ENCODE peak calls at places on chromosomes 3 and 15, in six cellular contexts. K is upper lobe of right lung; N is IMR-90; A is choroid plexus epithelial cell; O is CD8-positive, alpha-beta T cell; Z is fibroblast of pulmonary artery. X is an unnamed sample.

GRCh38 chr15:55527150-55527549 is 19.1 kb upstream of the DNAAF4 start:
- DNase-seq in K (no peak), N (no peak), A (no peak), O (no peak), Z (no peak), X (no peak)

GRCh38 chr3:27632431-27633223 is 89.5 kb downstream of the EOMES start:
- DNase-seq in K (peak), N (peak), A (peak), O (peak), Z (peak), X (peak)

GRCh38 chr3:19559724-19560442 is 374.1 kb downstream of the EFHB start:
- DNase-seq in K (no peak), N (no peak), A (no peak), O (no peak), Z (no peak), X (no peak)

GRCh38 chr15:31453558-31454318 is 127.1 kb downstream of the KLF13 start:
- DNase-seq in K (peak), N (no peak), A (no peak), O (no peak), Z (no peak), X (no peak)

GRCh38 chr3:19688767-19689166 is 245.2 kb downstream of the EFHB start:
- DNase-seq in K (no peak), N (no peak), A (no peak), O (no peak), Z (no peak), X (no peak)

GRCh38 chr15:56767315-56767714 is 34.0 kb upstream of the ZNF280D start:
- DNase-seq in K (no peak), N (no peak), A (peak), O (no peak), Z (peak), X (no peak)

GRCh38 chr3:52859686-52860423 is 25.0 kb upstream of the MUSTN1 start:
- DNase-seq in K (no peak), N (no peak), A (no peak), O (no peak), Z (no peak), X (no peak)

GRCh38 chr3:152047465-152047864 is 174.0 kb downstream of the SUCNR1 start:
- DNase-seq in K (no peak), N (peak), A (peak), O (no peak), Z (peak), X (peak)

GRCh38 chr3:67601385-67601784 is 53.0 kb downstream of the SUCLG2 start:
- DNase-seq in K (no peak), N (no peak), A (no peak), O (no peak), Z (no peak), X (no peak)

GRCh38 chr3:178950676-178951075 is 120.9 kb downstream of the ZMAT3 start:
- DNase-seq in K (no peak), N (no peak), A (peak), O (no peak), Z (peak), X (no peak)

GRCh38 chr3:162302983-162303624 is 806.5 kb downstream of the OTOL1 start:
- DNase-seq in K (no peak), N (peak), A (peak), O (no peak), Z (no peak), X (no peak)

GRCh38 chr15:70376929-70377691 is 279.4 kb upstream of the TLE3 start:
- DNase-seq in K (peak), N (peak), A (peak), O (no peak), Z (peak), X (peak)

GRCh38 chr3:12229896-12230295 is 59.0 kb upstream of the PPARG start:
- DNase-seq in K (peak), N (no peak), A (no peak), O (no peak), Z (no peak), X (no peak)

GRCh38 chr3:14541646-14542045 is 1.5 kb upstream of the GRIP2 start:
- DNase-seq in K (no peak), N (no peak), A (no peak), O (no peak), Z (no peak), X (no peak)

GRCh38 chr15:69386284-69386683 is 27.9 kb upstream of the KIF23 start:
- DNase-seq in K (no peak), N (no peak), A (no peak), O (no peak), Z (no peak), X (no peak)

GRCh38 chr3:82462977-82463376 is 701.5 kb upstream of the GBE1 start:
- DNase-seq in K (no peak), N (no peak), A (peak), O (no peak), Z (no peak), X (no peak)

GRCh38 chr15:72319360-72319984 is 485 bp downstream of the CELF6 start:
- DNase-seq in K (peak), N (peak), A (peak), O (peak), Z (peak), X (peak)

GRCh38 chr3:101635954-101636798 is 40.8 kb downstream of the ZBTB11 start:
- DNase-seq in K (peak), N (peak), A (peak), O (peak), Z (peak), X (peak)

GRCh38 chr3:38204599-38205471 is 39.5 kb downstream of the OXSR1 start:
- DNase-seq in K (no peak), N (no peak), A (no peak), O (no peak), Z (no peak), X (no peak)

GRCh38 chr3:38207262-38208003 is 42.1 kb downstream of the OXSR1 start:
- DNase-seq in K (no peak), N (no peak), A (no peak), O (no peak), Z (no peak), X (no peak)

GRCh38 chr3:38214560-38214959 is 49.2 kb downstream of the OXSR1 start:
- DNase-seq in K (no peak), N (peak), A (no peak), O (no peak), Z (peak), X (no peak)

GRCh38 chr3:38205472-38205805 is 40.1 kb downstream of the OXSR1 start:
- DNase-seq in K (no peak), N (no peak), A (no peak), O (no peak), Z (no peak), X (no peak)

DNA sequence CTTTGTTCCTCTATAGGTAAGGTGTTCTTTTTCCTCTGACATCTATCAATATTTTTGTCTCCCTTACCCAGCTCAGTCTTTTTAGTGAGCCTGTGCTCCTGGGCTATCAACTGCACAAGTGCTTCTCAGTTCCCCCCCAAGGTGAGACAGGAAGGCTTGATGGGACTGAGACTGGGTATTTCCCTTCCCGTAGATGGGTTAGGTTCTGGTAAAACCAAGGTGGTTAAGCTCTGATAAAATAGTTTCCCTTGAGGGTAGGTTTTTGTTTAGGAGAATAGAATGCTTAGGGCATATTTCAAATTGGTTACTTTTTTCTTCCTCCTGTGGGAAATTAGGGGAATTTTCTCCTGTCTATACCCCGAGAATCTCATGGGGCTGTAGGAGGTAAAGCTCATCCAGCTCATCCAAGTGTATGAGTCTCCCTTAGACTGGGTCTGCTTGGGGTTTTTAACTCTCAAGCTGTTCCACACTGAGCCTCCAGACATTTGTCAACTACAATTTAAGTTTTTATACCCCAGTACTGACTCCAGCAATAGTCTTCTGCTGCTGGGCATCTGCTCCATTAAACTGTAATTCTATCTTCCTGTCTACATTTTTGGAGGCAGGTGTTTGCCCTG is 44.9 kb downstream of the OXSR1 start:
- DNase-seq in K (no peak), N (no peak), A (no peak), O (no peak), Z (no peak), X (no peak)
- H3K4me3 ChIP-seq in K (no peak), N (no peak), A (no peak), O (no peak), Z (no peak), X (no peak)

DNA sequence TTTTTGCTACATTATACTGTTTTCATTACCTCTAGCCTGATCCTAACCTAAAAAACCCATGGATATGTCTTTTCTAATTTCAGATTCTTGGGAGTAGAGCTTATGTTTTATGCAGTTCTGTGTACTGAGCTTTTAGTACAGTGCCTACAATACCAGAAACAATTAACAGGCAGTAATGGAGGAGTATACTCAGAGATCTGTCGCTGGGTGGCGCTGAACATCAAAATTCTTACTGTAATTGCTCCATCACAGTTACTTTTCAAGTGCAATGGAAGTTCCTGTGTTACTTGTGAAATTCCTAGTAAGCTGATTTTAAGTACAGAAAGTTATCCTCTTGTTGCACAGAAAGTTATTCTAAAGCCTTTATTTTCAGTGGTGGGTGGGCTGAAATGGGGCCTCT is 66.9 kb downstream of the RNF13 start:
- DNase-seq in K (peak), N (peak), A (peak), O (peak), Z (peak), X (peak)
- TF ChIP-seq CTCF in K (peak), N (peak), A (peak), O (peak), Z (peak), X (peak)

DNA sequence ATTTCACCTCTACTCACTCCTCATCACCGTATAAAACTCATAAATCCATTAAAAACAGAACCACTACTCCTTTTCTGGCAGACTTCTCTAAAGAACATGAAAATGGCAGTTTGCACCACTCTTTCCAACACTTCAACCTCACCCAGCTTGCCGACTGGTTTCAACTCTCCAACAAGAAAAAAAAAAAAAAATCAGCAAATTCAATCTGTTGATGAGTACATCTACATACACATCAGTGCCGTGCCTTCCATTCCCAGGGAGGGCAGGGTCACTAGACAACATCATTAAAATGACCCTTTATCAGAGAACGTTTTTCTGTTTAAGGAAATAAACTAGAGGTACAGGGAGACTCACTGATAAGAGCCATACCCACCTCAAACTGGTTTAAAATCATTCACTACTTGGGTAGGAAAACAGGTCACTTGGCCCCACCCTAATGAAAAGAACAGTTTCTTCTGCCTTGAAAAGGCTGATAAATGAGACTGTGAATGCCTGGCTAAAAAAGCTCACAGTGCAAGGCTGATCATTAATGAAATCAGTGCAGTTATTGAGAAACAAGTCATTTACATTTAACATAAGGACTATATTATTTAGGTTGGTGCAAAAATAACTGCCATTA is 6.0 kb downstream of the ANXA2 start:
- DNase-seq in K (no peak), N (no peak), A (peak), O (no peak), Z (no peak), X (peak)
- H3K4me3 ChIP-seq in K (no peak), N (no peak), A (peak), O (no peak), Z (peak), X (peak)

GRCh38 chr15:85453144-85453872 is 72.9 kb downstream of the AKAP13 start:
- DNase-seq in K (no peak), N (no peak), A (peak), O (no peak), Z (no peak), X (no peak)
- TF ChIP-seq CTCF in K (no peak), N (no peak), A (no peak), O (no peak), Z (no peak), X (no peak)

GRCh38 chr15:65639509-65639908 is 17.8 kb downstream of the SLC24A1 start:
- DNase-seq in K (no peak), N (no peak), A (no peak), O (no peak), Z (no peak), X (no peak)

GRCh38 chr15:65642588-65642987 is 20.9 kb downstream of the SLC24A1 start:
- DNase-seq in K (no peak), N (no peak), A (no peak), O (no peak), Z (no peak), X (no peak)

GRCh38 chr15:65641723-65642475 is 20.2 kb downstream of the SLC24A1 start:
- DNase-seq in K (no peak), N (no peak), A (no peak), O (no peak), Z (no peak), X (no peak)

GRCh38 chr15:65638107-65638506 is 16.4 kb downstream of the SLC24A1 start:
- DNase-seq in K (no peak), N (no peak), A (no peak), O (no peak), Z (no peak), X (no peak)

GRCh38 chr15:65638681-65639089 is 16.9 kb downstream of the SLC24A1 start:
- DNase-seq in K (no peak), N (peak), A (peak), O (peak), Z (peak), X (peak)
- H3K4me3 ChIP-seq in K (no peak), N (no peak), A (no peak), O (no peak), Z (no peak), X (peak)

GRCh38 chr3:122921791-122922651 is 105.5 kb downstream of the SEMA5B start:
- DNase-seq in K (no peak), N (no peak), A (no peak), O (no peak), Z (no peak), X (no peak)
- TF ChIP-seq CTCF in K (peak), N (no peak), A (no peak), O (no peak), Z (no peak), X (no peak)